ENCODE peak calls at places on chromosomes 1 and 21, in six cellular contexts. T is K562, F is esophagus muscularis mucosa, D is Peyer's patch, A is transverse colon, S is prostate gland. Q is an unnamed sample. For H3K36me3, the result is how much of the 10 kb centered on the place peaks cover.

GRCh38 chr21:45737485-45738166 is 94.1 kb downstream of the PCBP3 start:
- DNase-seq in A (no peak), T (no peak), D (no peak), S (no peak), F (peak), Q (no peak)

GRCh38 chr1:152577168-152577567 is 3.1 kb downstream of the LCE3D start:
- DNase-seq in A (no peak), T (no peak), F (no peak), S (no peak), D (no peak), Q (no peak)

GRCh38 chr1:59937636-59938210 is 11.2 kb upstream of the CYP2J2 start:
- DNase-seq in F (no peak), D (no peak), S (no peak), T (no peak), A (no peak), Q (no peak)

GRCh38 chr1:212110617-212111016 is 75.1 kb downstream of the DTL start:
- DNase-seq in F (no peak), T (peak), D (no peak), A (no peak), S (no peak), Q (peak)

GRCh38 chr1:230163205-230163604 is 96.2 kb downstream of the GALNT2 start:
- DNase-seq in F (no peak), S (no peak), A (no peak), D (peak), T (no peak), Q (peak)

GRCh38 chr1:11790880-11791715 is 14.7 kb downstream of the MTHFR start:
- DNase-seq in T (peak), S (peak), F (peak), A (peak), D (peak), Q (peak)

GRCh38 chr1:154765970-154766369 is 104.1 kb downstream of the KCNN3 start:
- DNase-seq in A (no peak), T (peak), S (no peak), F (no peak), D (no peak), Q (no peak)

GRCh38 chr1:2435746-2436355 is 23.5 kb upstream of the PEX10 start:
- DNase-seq in D (no peak), F (no peak), T (no peak), A (no peak), S (no peak), Q (no peak)

GRCh38 chr1:17831619-17832018 is 76.5 kb downstream of the ACTL8 start:
- DNase-seq in F (no peak), S (no peak), A (no peak), D (peak), T (peak), Q (no peak)

GRCh38 chr1:145858238-145858936 is 494 bp downstream of the PIAS3 start:
- DNase-seq in A (peak), S (peak), F (no peak), T (peak), D (peak), Q (no peak)

GRCh38 chr1:116177861-116178260 is 66.7 kb downstream of the MAB21L3 start:
- DNase-seq in S (no peak), T (no peak), A (no peak), D (no peak), F (peak), Q (no peak)

GRCh38 chr1:196667131-196667530 is 15.3 kb downstream of the CFH start:
- DNase-seq in D (no peak), F (no peak), A (no peak), T (no peak), S (no peak), Q (no peak)

GRCh38 chr1:110428961-110429360 is 21.5 kb upstream of the LAMTOR5 start:
- DNase-seq in F (no peak), D (no peak), A (no peak), T (no peak), S (no peak), Q (no peak)

GRCh38 chr1:48026275-48026674 is 29.1 kb upstream of the TRABD2B start:
- DNase-seq in F (no peak), D (no peak), S (no peak), T (no peak), A (no peak), Q (no peak)

GRCh38 chr1:204591473-204592090 is 75.4 kb downstream of the MDM4 start:
- DNase-seq in F (no peak), S (no peak), D (no peak), A (no peak), T (no peak), Q (no peak)

GRCh38 chr21:38075833-38076567 is 159.7 kb upstream of the KCNJ6 start:
- DNase-seq in F (no peak), D (no peak), S (no peak), A (no peak), T (no peak), Q (peak)

GRCh38 chr1:109396971-109397370 is 747 bp downstream of the SORT1 start:
- DNase-seq in T (peak), A (peak), S (no peak), D (peak), F (no peak), Q (no peak)

GRCh38 chr21:33011462-33011861 is 14.3 kb upstream of the OLIG2 start:
- DNase-seq in A (no peak), D (no peak), F (no peak), S (no peak), T (no peak), Q (no peak)

GRCh38 chr1:54572236-54572850 is 24.3 kb downstream of the ACOT11 start:
- DNase-seq in A (no peak), T (no peak), D (no peak), S (no peak), F (no peak), Q (no peak)

GRCh38 chr1:86706018-86706417 is 1.6 kb downstream of the SH3GLB1 start:
- DNase-seq in A (no peak), D (no peak), T (peak), F (no peak), S (no peak), Q (no peak)

GRCh38 chr21:45618846-45619485 is 24.6 kb upstream of the PCBP3 start:
- DNase-seq in F (no peak), S (no peak), T (no peak), D (peak), A (no peak), Q (no peak)

GRCh38 chr1:55081188-55081904 is 42.0 kb downstream of the PCSK9 start:
- DNase-seq in D (no peak), F (no peak), A (no peak), T (no peak), S (no peak), Q (no peak)

GRCh38 chr1:29563571-29563970 is 327.2 kb downstream of the PTPRU start:
- DNase-seq in T (peak), S (no peak), F (no peak), A (no peak), D (no peak), Q (no peak)

GRCh38 chr1:109498161-109498801 is 4.4 kb downstream of the CYB561D1 start:
- DNase-seq in S (no peak), T (peak), F (no peak), D (no peak), A (no peak), Q (no peak)

GRCh38 chr1:235866913-235867850 is 476 bp upstream of the LYST start:
- DNase-seq in A (peak), F (peak), D (peak), S (peak), T (peak), Q (peak)

GRCh38 chr1:5818755-5819154 is 173.5 kb downstream of the NPHP4 start:
- DNase-seq in D (no peak), A (no peak), F (no peak), T (no peak), S (no peak), Q (no peak)

GRCh38 chr1:31771891-31772668 is 7.9 kb upstream of the ADGRB2 start:
- DNase-seq in T (no peak), A (no peak), D (peak), F (no peak), S (no peak), Q (no peak)

GRCh38 chr1:31750858-31751638 is 13.1 kb downstream of the ADGRB2 start:
- DNase-seq in D (peak), S (no peak), A (peak), T (no peak), F (no peak), Q (no peak)

GRCh38 chr21:29221259-29221744 is 77.4 kb upstream of the BACH1 start:
- DNase-seq in S (no peak), F (no peak), T (peak), D (no peak), A (no peak), Q (no peak)

DNA sequence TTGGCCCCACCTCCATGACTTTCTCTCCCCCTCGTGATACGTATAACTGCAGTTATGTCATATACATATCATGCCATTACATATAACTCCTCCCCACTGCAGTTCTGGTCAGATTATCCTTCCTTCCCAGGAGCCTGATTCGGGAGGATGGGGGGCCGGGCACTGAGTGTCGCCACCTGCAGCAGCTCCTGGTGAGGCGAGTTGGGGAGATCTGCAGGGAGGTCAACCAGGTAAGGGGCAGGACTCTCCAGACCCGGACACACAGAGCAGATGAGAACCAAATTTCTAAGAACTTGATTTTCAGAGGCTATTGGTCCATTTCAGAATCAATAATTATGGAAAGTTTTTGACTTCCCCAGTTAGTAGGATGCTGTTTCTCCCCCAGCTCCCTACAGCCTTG is 19.5 kb downstream of the HYI start:
- DNase-seq in T (no peak), A (no peak), S (no peak), F (no peak), D (peak), Q (no peak)
- H3K36me3 ChIP-seq in T (half or more), A (under half), S (under half), F (half or more), D (under half), Q (half or more)

GRCh38 chr1:156429308-156430060 is 60.5 kb downstream of the RHBG start:
- DNase-seq in T (no peak), S (no peak), A (no peak), F (no peak), D (no peak), Q (no peak)

GRCh38 chr1:156427858-156428257 is 58.8 kb downstream of the RHBG start:
- DNase-seq in F (no peak), A (no peak), T (no peak), S (no peak), D (no peak), Q (no peak)

GRCh38 chr1:156430809-156431208 is 61.8 kb downstream of the RHBG start:
- DNase-seq in S (no peak), A (no peak), F (no peak), D (no peak), T (no peak), Q (no peak)

GRCh38 chr1:156430305-156430704 is 61.3 kb downstream of the RHBG start:
- DNase-seq in A (no peak), F (no peak), D (no peak), S (no peak), T (no peak), Q (no peak)

GRCh38 chr1:156428772-156429288 is 59.8 kb downstream of the RHBG start:
- DNase-seq in F (no peak), S (no peak), A (no peak), D (no peak), T (no peak), Q (no peak)
- H3K27ac ChIP-seq in F (no peak), S (no peak), A (no peak), D (no peak), T (no peak), Q (no peak)

GRCh38 chr1:26286064-26286416 is 6.2 kb downstream of the SH3BGRL3 start:
- DNase-seq in A (no peak), F (no peak), D (no peak), S (no peak), T (no peak), Q (no peak)
- TF ChIP-seq POLR2A in A (no peak), F (no peak), D (no peak), S (no peak), T (no peak), Q (no peak)

GRCh38 chr1:244439391-244440032 is 12.2 kb downstream of the ADSS2 start:
- DNase-seq in A (peak), T (peak), S (no peak), F (no peak), D (no peak), Q (no peak)

GRCh38 chr1:244431166-244431565 is 20.5 kb downstream of the ADSS2 start:
- DNase-seq in T (no peak), A (no peak), F (no peak), S (no peak), D (no peak), Q (no peak)

GRCh38 chr1:244437108-244437507 is 14.6 kb downstream of the ADSS2 start:
- DNase-seq in S (no peak), T (no peak), A (no peak), D (no peak), F (no peak), Q (no peak)

GRCh38 chr1:244436336-244437102 is 15.2 kb downstream of the ADSS2 start:
- DNase-seq in T (no peak), F (no peak), D (no peak), A (no peak), S (no peak), Q (no peak)

DNA sequence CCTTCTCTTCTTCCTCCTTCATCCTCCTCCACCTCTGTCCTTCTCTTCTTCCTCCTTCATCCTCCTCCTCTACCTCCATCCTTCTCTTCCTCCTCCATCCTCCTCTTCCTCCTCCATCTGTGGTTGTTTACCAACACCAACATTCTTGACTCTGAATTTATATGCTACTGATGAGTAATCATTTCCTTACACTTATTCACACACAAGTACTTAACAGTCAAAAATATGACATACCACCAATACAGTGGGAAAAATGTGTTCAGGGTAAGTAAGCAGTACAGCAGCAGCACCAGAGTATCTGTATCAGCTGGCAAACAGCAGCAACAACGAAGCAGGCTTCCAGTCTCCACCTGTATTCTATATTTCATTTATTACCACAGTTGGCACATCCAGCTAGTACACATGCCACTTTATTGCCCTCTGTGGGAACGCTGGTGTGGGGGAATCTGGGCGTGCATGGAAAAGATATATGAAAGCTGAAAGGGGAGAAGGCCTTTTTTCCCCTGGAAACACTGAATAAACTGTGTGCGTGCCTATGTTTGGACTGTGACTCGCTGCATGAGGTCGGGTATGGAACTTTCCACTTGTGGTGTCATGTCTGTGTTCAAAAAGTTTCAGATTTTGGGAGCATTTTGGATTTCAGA is 16.0 kb downstream of the ADSS2 start:
- DNase-seq in A (no peak), S (no peak), T (no peak), F (no peak), D (no peak), Q (no peak)
- H3K36me3 ChIP-seq in A (under half), S (under half), T (half or more), F (under half), D (under half), Q (half or more)

GRCh38 chr1:41890841-41891311 is 27.8 kb downstream of the HIVEP3 start:
- DNase-seq in F (no peak), D (no peak), A (no peak), S (peak), T (peak), Q (no peak)

GRCh38 chr1:41891403-41891896 is 27.3 kb downstream of the HIVEP3 start:
- DNase-seq in T (peak), F (no peak), S (no peak), D (peak), A (peak), Q (peak)

GRCh38 chr1:41887365-41887764 is 31.4 kb downstream of the HIVEP3 start:
- DNase-seq in F (no peak), T (no peak), S (no peak), D (no peak), A (no peak), Q (no peak)

GRCh38 chr1:41888756-41889155 is 30.0 kb downstream of the HIVEP3 start:
- DNase-seq in S (no peak), F (no peak), T (no peak), D (no peak), A (no peak), Q (no peak)

GRCh38 chr1:41889506-41890414 is 29.0 kb downstream of the HIVEP3 start:
- DNase-seq in S (no peak), A (no peak), D (no peak), T (no peak), F (no peak), Q (no peak)
- H3K27ac ChIP-seq in S (no peak), A (no peak), D (no peak), T (no peak), F (no peak), Q (no peak)

DNA sequence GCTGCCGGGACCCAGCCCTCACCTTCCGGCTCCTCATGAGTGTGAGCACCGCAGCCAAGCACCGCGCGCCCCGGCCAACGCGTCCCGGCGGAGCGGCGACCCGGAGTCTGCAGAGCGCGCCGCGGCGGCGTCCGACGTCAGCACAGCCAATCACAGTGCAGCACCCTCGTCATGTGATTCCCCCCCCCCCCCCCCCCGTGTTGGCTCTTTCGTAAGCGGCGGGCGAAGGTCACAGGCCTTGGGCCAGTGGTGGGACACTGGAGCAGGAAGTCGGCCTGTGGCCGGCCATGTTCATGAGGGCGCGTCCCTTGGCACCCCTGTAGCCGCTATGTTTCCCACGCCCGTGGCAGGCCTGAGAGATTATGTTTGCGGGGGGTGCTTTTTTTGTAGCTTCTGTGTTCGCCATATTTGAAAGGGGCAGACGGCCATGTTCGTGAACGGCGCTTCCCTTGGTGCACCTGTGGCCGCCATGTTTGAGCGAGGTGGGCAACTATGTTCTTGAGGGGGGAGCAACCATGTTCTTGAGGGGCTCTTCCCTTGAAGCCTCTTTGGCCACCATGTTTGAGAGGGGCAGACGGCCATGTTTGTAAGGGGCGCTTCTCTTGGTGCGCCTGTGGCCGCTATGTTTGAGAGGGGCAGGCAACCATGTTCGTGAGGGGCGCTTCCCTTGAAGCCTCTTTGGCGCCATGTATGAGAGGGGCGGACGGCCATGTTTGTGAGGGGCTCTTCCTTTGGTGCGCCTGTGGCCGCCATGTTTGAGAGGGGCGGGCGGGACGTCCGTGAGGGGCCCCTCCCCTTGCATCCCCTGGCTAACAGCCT is at the start of gene C1orf174:
- DNase-seq in D (peak), T (peak), S (peak), A (peak), F (peak), Q (peak)
- TF ChIP-seq POLR2A in D (peak), T (peak), S (no peak), A (peak), F (peak), Q (no peak)

GRCh38 chr1:228072658-228073043 is 9.9 kb upstream of the ARF1 start:
- DNase-seq in T (no peak), A (no peak), S (no peak), F (no peak), D (peak), Q (peak)
- H3K36me3 ChIP-seq in T (under half), A (under half), S (under half), F (under half), D (under half), Q (under half)